ENCODE peak calls at places on chromosomes 16 and 17, in four cellular contexts. One of them, this sample, is unnamed.

GRCh38 chr17:7589891-7590611 is at the start of gene SOX15:
- DNase-seq in PC-3: peak; percentile 70
- DNase-seq in kidney: peak; percentile 81
- DNase-seq in H1: peak; percentile 79
- DNase-seq in this sample: peak; percentile 91

GRCh38 chr17:63954402-63955063 is 18.2 kb downstream of the SCN4A start:
- DNase-seq in PC-3: no peak
- DNase-seq in kidney: no peak
- DNase-seq in H1: no peak
- DNase-seq in this sample: no peak

GRCh38 chr17:61583242-61583641 is 7.8 kb downstream of the NACA2 start:
- DNase-seq in PC-3: peak; percentile 86
- DNase-seq in kidney: no peak
- DNase-seq in H1: no peak
- DNase-seq in this sample: no peak

GRCh38 chr16:85935391-85935956 is 36.5 kb downstream of the IRF8 start:
- DNase-seq in PC-3: no peak
- DNase-seq in kidney: no peak
- DNase-seq in H1: no peak
- DNase-seq in this sample: no peak

GRCh38 chr17:9116861-9117568 is 95.7 kb downstream of the NTN1 start:
- DNase-seq in PC-3: no peak
- DNase-seq in kidney: no peak
- DNase-seq in H1: no peak
- DNase-seq in this sample: peak; percentile 54

GRCh38 chr16:85969159-85969558 is 70.2 kb downstream of the IRF8 start:
- DNase-seq in PC-3: no peak
- DNase-seq in kidney: no peak
- DNase-seq in H1: no peak
- DNase-seq in this sample: no peak

GRCh38 chr16:66228791-66229190 is 137.7 kb upstream of the CDH5 start:
- DNase-seq in PC-3: no peak
- DNase-seq in kidney: no peak
- DNase-seq in H1: no peak
- DNase-seq in this sample: peak; percentile 28

GRCh38 chr17:39663688-39664580 is 1.2 kb upstream of the TCAP start:
- DNase-seq in PC-3: no peak
- DNase-seq in kidney: peak; percentile 80
- DNase-seq in H1: peak; percentile 85
- DNase-seq in this sample: peak; percentile 95

GRCh38 chr16:68910051-68910450 is 66.7 kb downstream of the TANGO6 start:
- DNase-seq in PC-3: no peak
- DNase-seq in kidney: no peak
- DNase-seq in H1: no peak
- DNase-seq in this sample: no peak

GRCh38 chr17:66415366-66416206 is 113.2 kb downstream of the PRKCA start:
- DNase-seq in PC-3: no peak
- DNase-seq in kidney: no peak
- DNase-seq in H1: no peak
- DNase-seq in this sample: no peak

GRCh38 chr16:77469639-77470038 is 34.8 kb upstream of the ADAMTS18 start:
- DNase-seq in PC-3: no peak
- DNase-seq in kidney: no peak
- DNase-seq in H1: no peak
- DNase-seq in this sample: no peak

GRCh38 chr16:4675864-4676786 is 17.2 kb upstream of the NUDT16L1 start:
- DNase-seq in PC-3: no peak
- DNase-seq in kidney: no peak
- DNase-seq in H1: no peak
- DNase-seq in this sample: peak; percentile 61

GRCh38 chr16:68762996-68763756 is 26.1 kb downstream of the CDH1 start:
- DNase-seq in PC-3: no peak
- DNase-seq in kidney: no peak
- DNase-seq in H1: peak; percentile 67
- DNase-seq in this sample: peak; percentile 80

GRCh38 chr17:79622201-79622601 is 11.3 kb upstream of the RBFOX3 start:
- DNase-seq in PC-3: no peak
- DNase-seq in kidney: peak; percentile 51
- DNase-seq in H1: peak; percentile 39
- DNase-seq in this sample: no peak

GRCh38 chr16:84404936-84405640 is 36.8 kb downstream of the ATP2C2 start:
- DNase-seq in PC-3: no peak
- DNase-seq in kidney: no peak
- DNase-seq in H1: no peak
- DNase-seq in this sample: no peak

GRCh38 chr16:75218256-75219076 is at the start of gene CTRB1:
- DNase-seq in PC-3: no peak
- DNase-seq in kidney: no peak
- DNase-seq in H1: no peak
- DNase-seq in this sample: no peak

DNA sequence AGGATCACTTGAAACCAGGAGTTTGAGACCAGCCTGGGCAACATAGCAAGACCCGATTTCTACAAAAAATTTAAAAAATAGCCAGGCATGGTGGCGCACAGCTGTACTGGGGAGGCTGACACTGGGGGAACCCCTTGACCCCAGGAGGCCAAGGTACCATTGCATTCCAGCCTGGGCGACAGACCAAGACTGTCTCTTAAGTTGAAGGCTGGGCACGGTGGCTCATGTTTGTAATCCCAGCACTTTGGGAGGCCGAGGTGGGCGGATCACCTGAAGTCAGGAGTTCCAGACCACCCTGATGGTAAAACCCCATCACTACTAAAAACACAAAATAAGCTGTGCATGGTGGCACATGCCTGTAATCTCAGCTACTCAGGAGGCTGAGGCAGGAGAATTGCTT is 74.9 kb downstream of the LITAF start:
- DNase-seq in PC-3: no peak
- DNase-seq in kidney: no peak
- DNase-seq in H1: no peak
- DNase-seq in this sample: no peak
- TF ChIP-seq CTCF in PC-3: no peak
- TF ChIP-seq CTCF in kidney: no peak
- TF ChIP-seq CTCF in H1: no peak
- TF ChIP-seq CTCF in this sample: no peak

GRCh38 chr17:77394540-77395295 is 253.9 kb downstream of the SEC14L1 start:
- DNase-seq in PC-3: peak; percentile 53
- DNase-seq in kidney: no peak
- DNase-seq in H1: no peak
- DNase-seq in this sample: no peak
- H3K27ac ChIP-seq in PC-3: peak overlapping the region; percentile 61
- H3K27ac ChIP-seq in kidney: peak overlapping the region; percentile 40
- H3K27ac ChIP-seq in H1: peak overlapping the region; percentile 20
- H3K27ac ChIP-seq in this sample: peak overlapping the region; percentile 20

GRCh38 chr17:33739714-33740113 is 446.6 kb upstream of the ASIC2 start:
- DNase-seq in PC-3: no peak
- DNase-seq in kidney: no peak
- DNase-seq in H1: no peak
- DNase-seq in this sample: no peak
- H3K9ac ChIP-seq in PC-3: no peak overlapping the region
- H3K9ac ChIP-seq in kidney: no peak overlapping the region
- H3K9ac ChIP-seq in H1: no peak overlapping the region
- H3K9ac ChIP-seq in this sample: no peak overlapping the region

GRCh38 chr17:75205037-75205792 is at the start of gene NUP85:
- DNase-seq in PC-3: peak; percentile 96
- DNase-seq in kidney: peak; percentile 97
- DNase-seq in H1: peak; percentile 96
- DNase-seq in this sample: peak; percentile 99

GRCh38 chr17:75207760-75208159 is 2.3 kb downstream of the NUP85 start:
- DNase-seq in PC-3: no peak
- DNase-seq in kidney: no peak
- DNase-seq in H1: no peak
- DNase-seq in this sample: no peak

GRCh38 chr17:75205793-75206163 is 299 bp downstream of the NUP85 start:
- DNase-seq in PC-3: no peak
- DNase-seq in kidney: no peak
- DNase-seq in H1: no peak
- DNase-seq in this sample: no peak

GRCh38 chr17:75209061-75209460 is 3.6 kb downstream of the NUP85 start:
- DNase-seq in PC-3: no peak
- DNase-seq in kidney: peak; percentile 0
- DNase-seq in H1: no peak
- DNase-seq in this sample: no peak

GRCh38 chr17:75208161-75208560 is 2.7 kb downstream of the NUP85 start:
- DNase-seq in PC-3: no peak
- DNase-seq in kidney: no peak
- DNase-seq in H1: no peak
- DNase-seq in this sample: no peak
- TF ChIP-seq CTCF in PC-3: no peak
- TF ChIP-seq CTCF in kidney: no peak
- TF ChIP-seq CTCF in H1: no peak
- TF ChIP-seq CTCF in this sample: no peak